ENCODE peak calls at places on chromosomes 6 and 20, in nine cellular contexts. K is adrenal gland, F is A549, T is uterus, H is ovary, Y is right lobe of liver, J is body of pancreas, I is GM12892, W is Peyer's patch. E is an unnamed sample.

GRCh38 chr20:38245753-38246152 is 14.8 kb downstream of the KIAA1755 start:
- DNase-seq in J (peak; percentile 15), H (no peak), T (peak; percentile 67), K (peak; percentile 32), W (no peak), F (no peak), I (no peak), Y (no peak), E (no peak)

GRCh38 chr6:80460396-80460912 is 354.0 kb downstream of the BCKDHB start:
- DNase-seq in H (no peak), F (no peak), T (no peak), W (no peak), I (no peak), Y (no peak), K (no peak), J (no peak), E (no peak)

GRCh38 chr6:93036835-93037234 is 382.5 kb downstream of the EPHA7 start:
- DNase-seq in W (no peak), I (no peak), Y (no peak), T (no peak), J (no peak), H (no peak), F (no peak), K (no peak), E (no peak)

GRCh38 chr20:20821496-20822260 is 109.2 kb upstream of the RALGAPA2 start:
- DNase-seq in Y (no peak), W (no peak), I (no peak), F (no peak), T (no peak), K (no peak), H (no peak), J (no peak), E (no peak)

GRCh38 chr6:139474145-139475108 is 100.0 kb upstream of the CITED2 start:
- DNase-seq in T (no peak), J (peak; percentile 57), K (peak; percentile 38), F (no peak), I (no peak), W (no peak), Y (no peak), H (no peak), E (peak; percentile 88)

GRCh38 chr20:63306673-63307537 is 13.9 kb downstream of the COL20A1 start:
- DNase-seq in I (no peak), H (no peak), K (no peak), Y (no peak), J (no peak), T (no peak), F (no peak), W (no peak), E (no peak)

GRCh38 chr6:170108890-170109587 is 181.8 kb downstream of the DLL1 start:
- DNase-seq in W (peak; percentile 26), J (no peak), I (no peak), F (no peak), K (no peak), H (no peak), T (peak; percentile 1), Y (peak; percentile 26), E (no peak)

GRCh38 chr6:13763740-13764381 is 50.5 kb downstream of the MCUR1 start:
- DNase-seq in F (no peak), T (no peak), W (no peak), J (no peak), H (no peak), K (no peak), I (no peak), Y (no peak), E (no peak)

GRCh38 chr20:64083380-64084208 is 604 bp downstream of the LKAAEAR1 start:
- DNase-seq in Y (peak; percentile 84), T (peak; percentile 45), F (peak; percentile 80), K (peak; percentile 69), I (no peak), H (peak; percentile 65), W (peak; percentile 89), J (peak; percentile 73), E (peak; percentile 77)

GRCh38 chr20:59770851-59771250 is 162.6 kb downstream of the SYCP2 start:
- DNase-seq in K (no peak), J (no peak), Y (no peak), F (no peak), H (no peak), I (no peak), W (no peak), T (no peak), E (no peak)

GRCh38 chr20:57031867-57032355 is 234.5 kb downstream of the BMP7 start:
- DNase-seq in F (no peak), I (no peak), H (no peak), T (no peak), J (no peak), K (no peak), Y (no peak), W (no peak), E (no peak)

GRCh38 chr6:150930816-150931215 is 65.3 kb downstream of the MTHFD1L start:
- DNase-seq in I (no peak), Y (no peak), F (no peak), H (no peak), J (no peak), T (no peak), K (no peak), W (no peak), E (no peak)

GRCh38 chr6:551405-551804 is 105.5 kb downstream of the HUS1B start:
- DNase-seq in F (no peak), T (no peak), H (no peak), J (no peak), W (no peak), K (no peak), I (no peak), Y (no peak), E (peak; percentile 12)

DNA sequence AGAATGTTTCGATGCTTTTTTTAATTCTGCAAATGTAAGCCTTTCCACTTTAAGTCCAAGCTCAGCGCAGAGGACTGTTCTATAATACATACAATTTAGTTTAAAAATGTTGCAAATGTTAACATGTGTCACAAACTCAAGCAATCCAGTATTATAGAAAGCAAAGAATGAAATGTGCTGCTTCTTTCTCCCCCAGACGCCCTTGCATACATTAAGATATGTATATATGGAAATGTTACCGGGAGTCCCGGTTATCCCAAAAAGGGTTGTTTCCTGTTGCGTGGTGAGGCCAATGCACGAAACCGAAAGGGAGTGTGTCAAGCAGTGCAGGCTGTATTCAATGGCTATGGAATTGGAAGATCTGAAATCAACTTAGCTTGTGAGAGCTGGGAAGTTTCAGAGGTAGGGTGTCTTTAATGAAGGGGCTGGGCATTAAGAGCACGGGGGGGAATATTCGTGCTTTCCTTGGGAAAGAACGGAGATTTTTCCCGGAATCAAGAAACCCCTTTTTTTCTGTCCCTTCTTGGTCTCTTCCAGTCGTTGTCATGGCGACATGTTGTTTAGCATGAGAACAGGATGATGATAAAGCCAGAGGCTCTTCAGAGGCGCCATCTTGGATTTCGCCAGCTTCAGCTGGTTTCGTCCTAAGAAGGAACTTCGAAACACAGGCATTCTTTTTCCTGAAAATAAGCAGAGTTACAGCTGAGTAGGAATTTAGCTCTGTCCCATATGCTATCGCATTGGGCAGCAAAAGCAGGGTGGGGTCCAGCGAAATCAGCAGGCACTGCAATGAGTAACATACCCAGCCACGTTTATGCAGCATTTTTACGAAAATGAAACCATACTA is 10.1 kb upstream of the NQO2 start:
- DNase-seq in T (peak; percentile 81), K (peak; percentile 90), H (peak; percentile 76), F (peak; percentile 44), W (peak; percentile 95), I (peak; percentile 33), Y (peak; percentile 82), J (peak; percentile 92), E (peak; percentile 95)
- TF ChIP-seq POLR2A in T (peak; percentile 68), K (peak; percentile 54), H (peak; percentile 89), F (no peak), W (peak; percentile 9), I (peak; percentile 66), Y (peak; percentile 5), J (peak; percentile 65), E (peak; percentile 93)

GRCh38 chr6:2850480-2851150 is 9.0 kb upstream of the SERPINB1 start:
- DNase-seq in H (no peak), T (no peak), I (no peak), K (no peak), J (no peak), W (no peak), Y (no peak), F (no peak), E (no peak)
- TF ChIP-seq POLR2A in H (no peak), T (no peak), I (no peak), K (no peak), J (no peak), W (no peak), Y (no peak), F (no peak), E (no peak)

GRCh38 chr6:33576668-33577067 is 3.4 kb downstream of the BAK1 start:
- DNase-seq in T (no peak), K (peak; percentile 77), I (no peak), F (no peak), Y (no peak), H (no peak), W (no peak), J (no peak), E (no peak)
- TF ChIP-seq POLR2A in T (no peak), K (no peak), I (no peak), F (no peak), Y (no peak), H (no peak), W (no peak), J (no peak), E (no peak)

GRCh38 chr6:24495516-24495847 is 713 bp downstream of the ALDH5A1 start:
- DNase-seq in Y (peak; percentile 78), F (peak; percentile 35), K (peak; percentile 53), H (peak; percentile 66), J (peak; percentile 77), W (peak; percentile 89), I (peak; percentile 52), T (peak; percentile 50), E (peak; percentile 74)

GRCh38 chr6:24497254-24497989 is 2.7 kb downstream of the ALDH5A1 start:
- DNase-seq in H (no peak), I (no peak), T (no peak), J (no peak), F (no peak), K (no peak), W (no peak), Y (no peak), E (peak; percentile 37)

GRCh38 chr6:24492475-24492874 is 2.3 kb upstream of the ALDH5A1 start:
- DNase-seq in Y (no peak), I (no peak), F (no peak), W (no peak), H (no peak), T (no peak), J (peak; percentile 16), K (no peak), E (peak; percentile 42)

GRCh38 chr6:24493945-24494725 is 634 bp upstream of the ALDH5A1 start:
- DNase-seq in W (no peak), K (no peak), H (no peak), F (no peak), T (no peak), J (no peak), I (no peak), Y (no peak), E (peak; percentile 49)

DNA sequence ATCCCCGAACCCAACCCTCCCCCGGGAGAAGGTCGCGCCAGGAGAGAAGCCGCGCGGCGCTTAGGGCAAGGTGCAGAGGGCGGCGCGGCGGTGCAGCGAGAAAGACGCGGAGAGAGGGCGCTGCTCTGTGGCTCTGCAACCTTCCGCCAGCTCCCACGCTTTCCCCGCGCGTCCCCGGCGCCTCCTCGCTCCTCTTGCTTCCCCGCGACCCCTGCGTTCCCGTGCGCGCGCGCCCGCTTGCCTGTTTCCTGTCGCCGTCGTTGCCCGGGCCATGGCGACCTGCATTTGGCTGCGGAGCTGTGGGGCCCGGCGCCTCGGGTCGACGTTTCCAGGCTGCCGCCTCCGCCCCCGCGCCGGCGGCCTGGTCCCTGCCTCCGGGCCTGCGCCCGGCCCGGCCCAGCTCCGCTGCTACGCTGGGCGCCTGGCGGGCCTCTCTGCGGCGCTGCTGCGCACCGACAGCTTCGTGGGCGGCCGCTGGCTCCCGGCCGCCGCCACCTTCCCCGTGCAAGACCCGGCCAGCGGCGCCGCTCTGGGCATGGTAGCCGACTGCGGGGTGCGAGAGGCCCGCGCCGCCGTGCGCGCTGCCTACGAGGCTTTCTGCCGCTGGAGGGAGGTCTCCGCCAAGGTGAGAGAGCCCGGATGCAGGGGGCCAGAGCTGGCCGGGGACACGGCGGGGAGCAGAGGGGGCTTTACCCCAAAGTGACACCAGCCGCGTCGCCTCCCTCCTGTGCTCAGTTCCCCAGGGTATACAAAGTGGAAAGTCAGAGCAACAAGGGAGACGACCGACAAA is at the start of gene ALDH5A1:
- DNase-seq in K (peak; percentile 67), F (peak; percentile 48), H (peak; percentile 76), J (peak; percentile 71), I (peak; percentile 66), W (peak; percentile 90), T (peak; percentile 69), Y (peak; percentile 90), E (peak; percentile 85)
- TF ChIP-seq POLR2A in K (peak; percentile 32), F (peak; percentile 39), H (no peak), J (peak; percentile 21), I (no peak), W (peak; percentile 36), T (peak; percentile 22), Y (peak; percentile 62), E (peak; percentile 48)

E was measured in erythroblast.